ENCODE peak calls at places on chromosomes 5 and 9, in seven cellular contexts. V, Z, A, M, P, E and N are unnamed samples.

GRCh38 chr9:128409998-128410397 is 10.7 kb upstream of the CERCAM start:
- DNase-seq in V (no peak), Z (no peak), A (no peak), M (no peak), P (no peak), E (no peak), N (no peak)

GRCh38 chr9:127853312-127854168 is 918 bp downstream of the ENG start:
- DNase-seq in V (no peak), Z (peak), A (no peak), M (no peak), P (no peak), E (peak), N (no peak)

GRCh38 chr5:177600458-177601018 is 606 bp downstream of the B4GALT7 start:
- DNase-seq in V (no peak), Z (no peak), A (no peak), M (peak), P (no peak), E (no peak), N (no peak)

GRCh38 chr9:117747571-117747970 is 43.4 kb downstream of the TLR4 start:
- DNase-seq in V (no peak), Z (no peak), A (no peak), M (no peak), P (no peak), E (no peak), N (no peak)

GRCh38 chr9:127320122-127320378 is 55.5 kb downstream of the GARNL3 start:
- DNase-seq in V (no peak), Z (no peak), A (no peak), M (no peak), P (no peak), E (no peak), N (no peak)

GRCh38 chr9:123044556-123044955 is 11.1 kb downstream of the GPR21 start:
- DNase-seq in V (no peak), Z (no peak), A (no peak), M (no peak), P (no peak), E (no peak), N (no peak)

GRCh38 chr9:114717908-114718486 is 36.0 kb upstream of the TEX48 start:
- DNase-seq in V (no peak), Z (no peak), A (no peak), M (no peak), P (no peak), E (no peak), N (no peak)

GRCh38 chr9:16132513-16132912 is 579.7 kb downstream of the CCDC171 start:
- DNase-seq in V (no peak), Z (no peak), A (no peak), M (no peak), P (no peak), E (no peak), N (no peak)

GRCh38 chr9:79572032-79572890 is 496 bp downstream of the TLE4 start:
- DNase-seq in V (peak), Z (peak), A (peak), M (peak), P (peak), E (peak), N (peak)

GRCh38 chr9:109640232-109641078 is 139.5 kb upstream of the PALM2AKAP2 start:
- DNase-seq in V (no peak), Z (no peak), A (peak), M (peak), P (no peak), E (no peak), N (no peak)

GRCh38 chr5:1312206-1312605 is 17.3 kb upstream of the TERT start:
- DNase-seq in V (peak), Z (peak), A (no peak), M (no peak), P (no peak), E (no peak), N (no peak)

GRCh38 chr5:33807771-33808170 is 84.0 kb downstream of the ADAMTS12 start:
- DNase-seq in V (no peak), Z (no peak), A (no peak), M (no peak), P (no peak), E (no peak), N (no peak)

GRCh38 chr9:125472562-125472925 is 210.9 kb downstream of the GAPVD1 start:
- DNase-seq in V (no peak), Z (no peak), A (no peak), M (no peak), P (no peak), E (no peak), N (no peak)

GRCh38 chr9:19232117-19232829 is 1.8 kb downstream of the DENND4C start:
- DNase-seq in V (no peak), Z (no peak), A (no peak), M (peak), P (no peak), E (no peak), N (no peak)

GRCh38 chr5:37792976-37793328 is 46.9 kb downstream of the GDNF start:
- DNase-seq in V (no peak), Z (no peak), A (no peak), M (peak), P (no peak), E (no peak), N (no peak)

GRCh38 chr9:16545639-16546038 is 324.8 kb downstream of the BNC2 start:
- DNase-seq in V (no peak), Z (no peak), A (no peak), M (no peak), P (no peak), E (no peak), N (no peak)

GRCh38 chr9:94758844-94759243 is 32.3 kb downstream of the AOPEP start:
- DNase-seq in V (no peak), Z (no peak), A (no peak), M (no peak), P (no peak), E (no peak), N (no peak)